ENCODE peak calls at places on chromosomes 16 and 17, in eight cellular contexts. One of them, this sample, is unnamed.

GRCh38 chr16:24689128-24689527 is 40.3 kb upstream of the TNRC6A start:
- DNase-seq in left ventricle myocardium inferior: no peak
- DNase-seq in AG04449: no peak
- DNase-seq in cardiac muscle cell: peak
- DNase-seq in body of pancreas: peak
- DNase-seq in SK-N-MC: no peak
- DNase-seq in epithelial cell of esophagus: peak
- DNase-seq in esophagus squamous epithelium: no peak
- DNase-seq in this sample: no peak

GRCh38 chr16:77037696-77038347 is 153.2 kb upstream of the MON1B start:
- DNase-seq in left ventricle myocardium inferior: no peak
- DNase-seq in cardiac muscle cell: no peak
- DNase-seq in epithelial cell of esophagus: peak
- DNase-seq in SK-N-MC: no peak
- DNase-seq in AG04449: no peak
- DNase-seq in body of pancreas: no peak
- DNase-seq in esophagus squamous epithelium: no peak
- DNase-seq in this sample: no peak

GRCh38 chr17:64357191-64357981 is 33.3 kb downstream of the PECAM1 start:
- DNase-seq in cardiac muscle cell: no peak
- DNase-seq in SK-N-MC: no peak
- DNase-seq in AG04449: peak
- DNase-seq in left ventricle myocardium inferior: peak
- DNase-seq in esophagus squamous epithelium: no peak
- DNase-seq in body of pancreas: peak
- DNase-seq in epithelial cell of esophagus: peak
- DNase-seq in this sample: no peak

GRCh38 chr17:63983326-63983725 is 10.6 kb upstream of the SCN4A start:
- DNase-seq in body of pancreas: no peak
- DNase-seq in left ventricle myocardium inferior: peak
- DNase-seq in esophagus squamous epithelium: no peak
- DNase-seq in AG04449: no peak
- DNase-seq in SK-N-MC: no peak
- DNase-seq in cardiac muscle cell: no peak
- DNase-seq in epithelial cell of esophagus: no peak
- DNase-seq in this sample: no peak

GRCh38 chr17:39213852-39214251 is 11.9 kb downstream of the STAC2 start:
- DNase-seq in cardiac muscle cell: no peak
- DNase-seq in esophagus squamous epithelium: no peak
- DNase-seq in left ventricle myocardium inferior: no peak
- DNase-seq in epithelial cell of esophagus: peak
- DNase-seq in AG04449: no peak
- DNase-seq in body of pancreas: no peak
- DNase-seq in SK-N-MC: no peak
- DNase-seq in this sample: no peak

GRCh38 chr17:58728831-58729230 is 26.8 kb upstream of the PPM1E start:
- DNase-seq in AG04449: no peak
- DNase-seq in body of pancreas: no peak
- DNase-seq in SK-N-MC: no peak
- DNase-seq in esophagus squamous epithelium: no peak
- DNase-seq in epithelial cell of esophagus: no peak
- DNase-seq in left ventricle myocardium inferior: no peak
- DNase-seq in cardiac muscle cell: no peak
- DNase-seq in this sample: no peak

GRCh38 chr16:31106509-31107464 is 1.4 kb upstream of the BCKDK start:
- DNase-seq in esophagus squamous epithelium: no peak
- DNase-seq in AG04449: no peak
- DNase-seq in epithelial cell of esophagus: no peak
- DNase-seq in SK-N-MC: no peak
- DNase-seq in cardiac muscle cell: no peak
- DNase-seq in left ventricle myocardium inferior: no peak
- DNase-seq in body of pancreas: no peak
- DNase-seq in this sample: no peak

GRCh38 chr17:64418506-64419339 is 28.1 kb upstream of the PECAM1 start:
- DNase-seq in left ventricle myocardium inferior: no peak
- DNase-seq in esophagus squamous epithelium: no peak
- DNase-seq in SK-N-MC: no peak
- DNase-seq in epithelial cell of esophagus: peak
- DNase-seq in AG04449: peak
- DNase-seq in cardiac muscle cell: peak
- DNase-seq in body of pancreas: no peak
- DNase-seq in this sample: peak

GRCh38 chr16:87207965-87208364 is 109.2 kb downstream of the C16orf95 start:
- DNase-seq in cardiac muscle cell: no peak
- DNase-seq in AG04449: no peak
- DNase-seq in SK-N-MC: no peak
- DNase-seq in esophagus squamous epithelium: no peak
- DNase-seq in body of pancreas: no peak
- DNase-seq in epithelial cell of esophagus: no peak
- DNase-seq in left ventricle myocardium inferior: no peak
- DNase-seq in this sample: no peak

GRCh38 chr17:64994281-64994680 is 62.3 kb downstream of the GNA13 start:
- DNase-seq in AG04449: no peak
- DNase-seq in SK-N-MC: no peak
- DNase-seq in epithelial cell of esophagus: no peak
- DNase-seq in esophagus squamous epithelium: no peak
- DNase-seq in cardiac muscle cell: no peak
- DNase-seq in left ventricle myocardium inferior: no peak
- DNase-seq in body of pancreas: no peak
- DNase-seq in this sample: no peak

GRCh38 chr17:73803867-73804539 is 159.8 kb upstream of the SDK2 start:
- DNase-seq in epithelial cell of esophagus: no peak
- DNase-seq in SK-N-MC: no peak
- DNase-seq in AG04449: no peak
- DNase-seq in cardiac muscle cell: no peak
- DNase-seq in left ventricle myocardium inferior: no peak
- DNase-seq in body of pancreas: no peak
- DNase-seq in esophagus squamous epithelium: no peak
- DNase-seq in this sample: no peak

GRCh38 chr17:65560628-65561371 is 648 bp downstream of the AXIN2 start:
- DNase-seq in esophagus squamous epithelium: peak
- DNase-seq in body of pancreas: peak
- DNase-seq in epithelial cell of esophagus: peak
- DNase-seq in AG04449: no peak
- DNase-seq in SK-N-MC: no peak
- DNase-seq in cardiac muscle cell: peak
- DNase-seq in left ventricle myocardium inferior: peak
- DNase-seq in this sample: peak

GRCh38 chr16:80463303-80463702 is 77.5 kb upstream of the DYNLRB2 start:
- DNase-seq in AG04449: no peak
- DNase-seq in left ventricle myocardium inferior: no peak
- DNase-seq in cardiac muscle cell: no peak
- DNase-seq in body of pancreas: no peak
- DNase-seq in epithelial cell of esophagus: no peak
- DNase-seq in SK-N-MC: no peak
- DNase-seq in esophagus squamous epithelium: no peak
- DNase-seq in this sample: no peak

GRCh38 chr16:73506568-73507056 is 458.7 kb upstream of the ZFHX3 start:
- DNase-seq in left ventricle myocardium inferior: no peak
- DNase-seq in body of pancreas: no peak
- DNase-seq in AG04449: no peak
- DNase-seq in cardiac muscle cell: no peak
- DNase-seq in epithelial cell of esophagus: no peak
- DNase-seq in SK-N-MC: no peak
- DNase-seq in esophagus squamous epithelium: no peak
- DNase-seq in this sample: no peak

GRCh38 chr17:35729405-35729833 is 2.0 kb upstream of the RASL10B start:
- DNase-seq in body of pancreas: no peak
- DNase-seq in cardiac muscle cell: no peak
- DNase-seq in left ventricle myocardium inferior: no peak
- DNase-seq in SK-N-MC: no peak
- DNase-seq in AG04449: no peak
- DNase-seq in epithelial cell of esophagus: no peak
- DNase-seq in esophagus squamous epithelium: no peak
- DNase-seq in this sample: no peak

GRCh38 chr17:69734656-69735055 is 320.2 kb downstream of the MAP2K6 start:
- DNase-seq in body of pancreas: no peak
- DNase-seq in left ventricle myocardium inferior: no peak
- DNase-seq in esophagus squamous epithelium: no peak
- DNase-seq in cardiac muscle cell: no peak
- DNase-seq in SK-N-MC: no peak
- DNase-seq in AG04449: no peak
- DNase-seq in epithelial cell of esophagus: no peak
- DNase-seq in this sample: no peak

GRCh38 chr16:17518441-17518840 is 47.7 kb upstream of the XYLT1 start:
- DNase-seq in esophagus squamous epithelium: no peak
- DNase-seq in cardiac muscle cell: no peak
- DNase-seq in AG04449: peak
- DNase-seq in SK-N-MC: no peak
- DNase-seq in body of pancreas: no peak
- DNase-seq in epithelial cell of esophagus: peak
- DNase-seq in left ventricle myocardium inferior: no peak
- DNase-seq in this sample: no peak

GRCh38 chr17:12180644-12181261 is 160.1 kb downstream of the MAP2K4 start:
- DNase-seq in left ventricle myocardium inferior: no peak
- DNase-seq in AG04449: peak
- DNase-seq in SK-N-MC: peak
- DNase-seq in esophagus squamous epithelium: no peak
- DNase-seq in cardiac muscle cell: peak
- DNase-seq in epithelial cell of esophagus: peak
- DNase-seq in body of pancreas: peak
- DNase-seq in this sample: no peak

GRCh38 chr16:89446136-89446974 is 44.0 kb downstream of the ANKRD11 start:
- DNase-seq in left ventricle myocardium inferior: no peak
- DNase-seq in SK-N-MC: no peak
- DNase-seq in esophagus squamous epithelium: no peak
- DNase-seq in body of pancreas: no peak
- DNase-seq in epithelial cell of esophagus: no peak
- DNase-seq in cardiac muscle cell: peak
- DNase-seq in AG04449: no peak
- DNase-seq in this sample: no peak

GRCh38 chr16:14418795-14419225 is 211.2 kb downstream of the PARN start:
- DNase-seq in SK-N-MC: no peak
- DNase-seq in left ventricle myocardium inferior: peak
- DNase-seq in AG04449: no peak
- DNase-seq in esophagus squamous epithelium: no peak
- DNase-seq in cardiac muscle cell: no peak
- DNase-seq in epithelial cell of esophagus: no peak
- DNase-seq in body of pancreas: peak
- DNase-seq in this sample: no peak

GRCh38 chr17:64174686-64175456 is 44.9 kb upstream of the ERN1 start:
- DNase-seq in esophagus squamous epithelium: no peak
- DNase-seq in AG04449: no peak
- DNase-seq in body of pancreas: peak
- DNase-seq in cardiac muscle cell: no peak
- DNase-seq in epithelial cell of esophagus: peak
- DNase-seq in SK-N-MC: no peak
- DNase-seq in left ventricle myocardium inferior: no peak
- DNase-seq in this sample: no peak

GRCh38 chr17:55162556-55162946 is 102.2 kb upstream of the HLF start:
- DNase-seq in esophagus squamous epithelium: no peak
- DNase-seq in AG04449: no peak
- DNase-seq in body of pancreas: no peak
- DNase-seq in epithelial cell of esophagus: no peak
- DNase-seq in left ventricle myocardium inferior: no peak
- DNase-seq in SK-N-MC: no peak
- DNase-seq in cardiac muscle cell: no peak
- DNase-seq in this sample: no peak

DNA sequence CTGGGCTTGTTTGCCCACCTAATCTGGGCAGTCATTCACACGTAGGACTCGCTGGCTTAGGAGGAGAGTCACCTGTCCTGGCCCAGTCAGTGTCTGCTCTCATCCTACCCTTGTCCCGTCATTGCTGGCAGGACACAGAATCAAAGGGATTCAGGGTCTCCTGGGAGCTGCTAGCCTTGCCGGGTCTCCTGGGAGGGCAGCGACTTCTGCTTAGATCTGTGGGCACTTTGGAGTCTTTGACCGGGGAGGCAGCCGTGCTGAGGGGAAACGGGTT is 12.6 kb downstream of the RAI1 start:
- DNase-seq in esophagus squamous epithelium: no peak
- DNase-seq in body of pancreas: no peak
- DNase-seq in AG04449: no peak
- DNase-seq in SK-N-MC: no peak
- DNase-seq in epithelial cell of esophagus: no peak
- DNase-seq in cardiac muscle cell: no peak
- DNase-seq in left ventricle myocardium inferior: no peak
- DNase-seq in this sample: peak
- H3K4me3 ChIP-seq in esophagus squamous epithelium: peak
- H3K4me3 ChIP-seq in body of pancreas: no peak
- H3K4me3 ChIP-seq in AG04449: peak
- H3K4me3 ChIP-seq in SK-N-MC: peak
- H3K4me3 ChIP-seq in epithelial cell of esophagus: peak
- H3K4me3 ChIP-seq in cardiac muscle cell: peak
- H3K4me3 ChIP-seq in left ventricle myocardium inferior: peak
- H3K4me3 ChIP-seq in this sample: peak

DNA sequence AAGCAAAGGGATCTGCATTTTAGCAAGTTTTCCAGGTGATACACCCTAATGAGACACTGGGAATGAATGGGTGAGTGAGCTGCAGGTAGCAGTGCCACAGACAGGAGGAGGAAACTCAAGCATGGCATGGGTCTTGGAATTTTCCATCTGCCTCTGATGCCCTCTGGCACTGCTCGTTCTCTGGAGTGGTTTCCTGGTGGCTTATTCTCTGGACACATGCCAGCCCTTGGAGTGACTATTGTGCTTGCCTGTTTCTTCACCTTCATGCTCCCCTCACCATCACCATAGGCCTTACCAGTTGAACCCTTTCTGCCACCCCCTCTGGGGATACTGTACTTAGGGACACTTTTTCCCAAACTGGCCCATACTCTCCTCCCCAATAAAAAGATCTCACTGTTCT is 1.6 kb downstream of the COASY start:
- DNase-seq in left ventricle myocardium inferior: no peak
- DNase-seq in epithelial cell of esophagus: peak
- DNase-seq in body of pancreas: peak
- DNase-seq in AG04449: no peak
- DNase-seq in esophagus squamous epithelium: no peak
- DNase-seq in cardiac muscle cell: no peak
- DNase-seq in SK-N-MC: no peak
- DNase-seq in this sample: no peak
- H3K4me3 ChIP-seq in left ventricle myocardium inferior: peak
- H3K4me3 ChIP-seq in epithelial cell of esophagus: peak
- H3K4me3 ChIP-seq in body of pancreas: no peak
- H3K4me3 ChIP-seq in AG04449: peak
- H3K4me3 ChIP-seq in esophagus squamous epithelium: peak
- H3K4me3 ChIP-seq in cardiac muscle cell: peak
- H3K4me3 ChIP-seq in SK-N-MC: peak
- H3K4me3 ChIP-seq in this sample: peak

GRCh38 chr17:68599091-68599872 is 1.9 kb downstream of the FAM20A start:
- DNase-seq in epithelial cell of esophagus: no peak
- DNase-seq in left ventricle myocardium inferior: no peak
- DNase-seq in cardiac muscle cell: no peak
- DNase-seq in SK-N-MC: no peak
- DNase-seq in AG04449: no peak
- DNase-seq in body of pancreas: no peak
- DNase-seq in esophagus squamous epithelium: no peak
- DNase-seq in this sample: no peak
- H3K4me3 ChIP-seq in epithelial cell of esophagus: no peak
- H3K4me3 ChIP-seq in left ventricle myocardium inferior: peak
- H3K4me3 ChIP-seq in cardiac muscle cell: peak
- H3K4me3 ChIP-seq in SK-N-MC: no peak
- H3K4me3 ChIP-seq in AG04449: no peak
- H3K4me3 ChIP-seq in body of pancreas: no peak
- H3K4me3 ChIP-seq in esophagus squamous epithelium: peak
- H3K4me3 ChIP-seq in this sample: no peak

DNA sequence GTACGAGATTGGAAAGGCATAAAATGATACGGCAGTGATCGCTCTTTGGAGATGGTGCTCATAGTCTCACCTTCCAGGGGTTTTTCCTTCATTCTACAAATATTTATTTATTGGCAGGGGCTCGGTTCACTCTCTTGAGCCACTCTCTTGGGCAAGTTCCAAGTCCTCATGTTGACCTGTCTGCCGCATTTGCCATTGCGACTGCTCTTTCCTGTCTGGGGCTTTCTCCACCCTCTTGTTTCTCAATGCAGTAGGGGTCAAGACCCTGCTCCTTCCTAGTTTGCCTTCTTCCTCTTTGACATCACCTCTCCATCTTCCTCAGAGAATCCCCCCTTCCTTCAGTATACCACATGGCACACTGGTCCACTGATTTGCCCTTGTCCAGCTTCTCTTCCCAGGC is 21.9 kb upstream of the LRRC75A start:
- DNase-seq in epithelial cell of esophagus: no peak
- DNase-seq in cardiac muscle cell: no peak
- DNase-seq in AG04449: no peak
- DNase-seq in body of pancreas: no peak
- DNase-seq in SK-N-MC: no peak
- DNase-seq in left ventricle myocardium inferior: no peak
- DNase-seq in esophagus squamous epithelium: no peak
- DNase-seq in this sample: no peak
- H3K4me3 ChIP-seq in epithelial cell of esophagus: no peak
- H3K4me3 ChIP-seq in cardiac muscle cell: no peak
- H3K4me3 ChIP-seq in AG04449: no peak
- H3K4me3 ChIP-seq in body of pancreas: no peak
- H3K4me3 ChIP-seq in SK-N-MC: no peak
- H3K4me3 ChIP-seq in left ventricle myocardium inferior: no peak
- H3K4me3 ChIP-seq in esophagus squamous epithelium: no peak
- H3K4me3 ChIP-seq in this sample: no peak